ENCODE peak calls at places on chromosome 14, in seven cellular contexts. One of them, this sample, is unnamed.

GRCh38 chr14:50943943-50944646 is at the start of gene PYGL:
- DNase-seq in mammary epithelial cell: peak; percentile 75
- DNase-seq in HCT116: peak; percentile 43
- DNase-seq in HepG2: peak; percentile 55
- DNase-seq in fibroblast of lung: peak; percentile 60
- DNase-seq in endothelial cell of umbilical vein: peak; percentile 57
- DNase-seq in neural progenitor cell: peak; percentile 89
- DNase-seq in this sample: peak; percentile 88

GRCh38 chr14:87992720-87993484 is at the start of gene GALC:
- DNase-seq in mammary epithelial cell: peak; percentile 75
- DNase-seq in HCT116: no peak
- DNase-seq in HepG2: no peak
- DNase-seq in fibroblast of lung: peak; percentile 90
- DNase-seq in endothelial cell of umbilical vein: peak; percentile 94
- DNase-seq in neural progenitor cell: peak; percentile 96
- DNase-seq in this sample: no peak

GRCh38 chr14:36580856-36581831 is 1.3 kb downstream of the NKX2-8 start:
- DNase-seq in mammary epithelial cell: peak; percentile 80
- DNase-seq in HCT116: no peak
- DNase-seq in HepG2: no peak
- DNase-seq in fibroblast of lung: peak; percentile 15
- DNase-seq in endothelial cell of umbilical vein: peak; percentile 22
- DNase-seq in neural progenitor cell: peak; percentile 83
- DNase-seq in this sample: peak; percentile 48

GRCh38 chr14:32136027-32136825 is 59.1 kb downstream of the ARHGAP5 start:
- DNase-seq in mammary epithelial cell: no peak
- DNase-seq in HCT116: no peak
- DNase-seq in HepG2: no peak
- DNase-seq in fibroblast of lung: no peak
- DNase-seq in endothelial cell of umbilical vein: no peak
- DNase-seq in neural progenitor cell: no peak
- DNase-seq in this sample: no peak

GRCh38 chr14:91063119-91063518 is 2.7 kb upstream of the RPS6KA5 start:
- DNase-seq in mammary epithelial cell: peak; percentile 19
- DNase-seq in HCT116: no peak
- DNase-seq in HepG2: peak; percentile 16
- DNase-seq in fibroblast of lung: no peak
- DNase-seq in endothelial cell of umbilical vein: no peak
- DNase-seq in neural progenitor cell: no peak
- DNase-seq in this sample: peak; percentile 18

GRCh38 chr14:73945159-73945670 is 4.7 kb downstream of the FAM161B start:
- DNase-seq in mammary epithelial cell: no peak
- DNase-seq in HCT116: no peak
- DNase-seq in HepG2: no peak
- DNase-seq in fibroblast of lung: no peak
- DNase-seq in endothelial cell of umbilical vein: no peak
- DNase-seq in neural progenitor cell: no peak
- DNase-seq in this sample: no peak

GRCh38 chr14:44404021-44404420 is 103.1 kb downstream of the FSCB start:
- DNase-seq in mammary epithelial cell: peak; percentile 20
- DNase-seq in HCT116: no peak
- DNase-seq in HepG2: no peak
- DNase-seq in fibroblast of lung: no peak
- DNase-seq in endothelial cell of umbilical vein: no peak
- DNase-seq in neural progenitor cell: no peak
- DNase-seq in this sample: peak; percentile 87

GRCh38 chr14:63282997-63283396 is 35.7 kb downstream of the GPHB5 start:
- DNase-seq in mammary epithelial cell: no peak
- DNase-seq in HCT116: no peak
- DNase-seq in HepG2: no peak
- DNase-seq in fibroblast of lung: peak; percentile 26
- DNase-seq in endothelial cell of umbilical vein: no peak
- DNase-seq in neural progenitor cell: no peak
- DNase-seq in this sample: no peak

GRCh38 chr14:104938436-104938835 is 13.8 kb downstream of the PLD4 start:
- DNase-seq in mammary epithelial cell: no peak
- DNase-seq in HCT116: no peak
- DNase-seq in HepG2: no peak
- DNase-seq in fibroblast of lung: no peak
- DNase-seq in endothelial cell of umbilical vein: no peak
- DNase-seq in neural progenitor cell: no peak
- DNase-seq in this sample: no peak

GRCh38 chr14:101062065-101062450 is 158.5 kb upstream of the RTL1 start:
- DNase-seq in mammary epithelial cell: no peak
- DNase-seq in HCT116: no peak
- DNase-seq in HepG2: no peak
- DNase-seq in fibroblast of lung: no peak
- DNase-seq in endothelial cell of umbilical vein: no peak
- DNase-seq in neural progenitor cell: peak; percentile 13
- DNase-seq in this sample: no peak

GRCh38 chr14:102594514-102595175 is 2.2 kb downstream of the RCOR1 start:
- DNase-seq in mammary epithelial cell: peak; percentile 61
- DNase-seq in HCT116: peak; percentile 63
- DNase-seq in HepG2: peak; percentile 70
- DNase-seq in fibroblast of lung: peak; percentile 74
- DNase-seq in endothelial cell of umbilical vein: peak; percentile 75
- DNase-seq in neural progenitor cell: peak; percentile 65
- DNase-seq in this sample: peak; percentile 79

GRCh38 chr14:102201776-102202175 is 62.1 kb downstream of the WDR20 start:
- DNase-seq in mammary epithelial cell: no peak
- DNase-seq in HCT116: no peak
- DNase-seq in HepG2: no peak
- DNase-seq in fibroblast of lung: no peak
- DNase-seq in endothelial cell of umbilical vein: no peak
- DNase-seq in neural progenitor cell: no peak
- DNase-seq in this sample: no peak

GRCh38 chr14:51398898-51399297 is 158.9 kb downstream of the TMX1 start:
- DNase-seq in mammary epithelial cell: peak; percentile 99
- DNase-seq in HCT116: no peak
- DNase-seq in HepG2: no peak
- DNase-seq in fibroblast of lung: peak; percentile 83
- DNase-seq in endothelial cell of umbilical vein: peak; percentile 72
- DNase-seq in neural progenitor cell: no peak
- DNase-seq in this sample: peak; percentile 99

GRCh38 chr14:83838221-83838620 is 1691.7 kb upstream of the FLRT2 start:
- DNase-seq in mammary epithelial cell: no peak
- DNase-seq in HCT116: no peak
- DNase-seq in HepG2: no peak
- DNase-seq in fibroblast of lung: peak; percentile 12
- DNase-seq in endothelial cell of umbilical vein: no peak
- DNase-seq in neural progenitor cell: no peak
- DNase-seq in this sample: no peak

GRCh38 chr14:90472632-90473031 is 75.8 kb downstream of the CALM1 start:
- DNase-seq in mammary epithelial cell: no peak
- DNase-seq in HCT116: no peak
- DNase-seq in HepG2: no peak
- DNase-seq in fibroblast of lung: no peak
- DNase-seq in endothelial cell of umbilical vein: no peak
- DNase-seq in neural progenitor cell: no peak
- DNase-seq in this sample: no peak

GRCh38 chr14:100381386-100382105 is 58.4 kb downstream of the SLC25A47 start:
- DNase-seq in mammary epithelial cell: no peak
- DNase-seq in HCT116: no peak
- DNase-seq in HepG2: no peak
- DNase-seq in fibroblast of lung: no peak
- DNase-seq in endothelial cell of umbilical vein: no peak
- DNase-seq in neural progenitor cell: peak; percentile 48
- DNase-seq in this sample: no peak

GRCh38 chr14:54763761-54764160 is 138.9 kb downstream of the GCH1 start:
- DNase-seq in mammary epithelial cell: no peak
- DNase-seq in HCT116: no peak
- DNase-seq in HepG2: no peak
- DNase-seq in fibroblast of lung: no peak
- DNase-seq in endothelial cell of umbilical vein: no peak
- DNase-seq in neural progenitor cell: no peak
- DNase-seq in this sample: no peak

GRCh38 chr14:76376001-76376404 is at the start of gene ESRRB:
- DNase-seq in mammary epithelial cell: peak; percentile 11
- DNase-seq in HCT116: peak; percentile 65
- DNase-seq in HepG2: no peak
- DNase-seq in fibroblast of lung: peak; percentile 31
- DNase-seq in endothelial cell of umbilical vein: peak; percentile 9
- DNase-seq in neural progenitor cell: peak; percentile 74
- DNase-seq in this sample: no peak

GRCh38 chr14:73457050-73457934 is 1.1 kb downstream of the NUMB start:
- DNase-seq in mammary epithelial cell: peak; percentile 78
- DNase-seq in HCT116: no peak
- DNase-seq in HepG2: no peak
- DNase-seq in fibroblast of lung: peak; percentile 11
- DNase-seq in endothelial cell of umbilical vein: peak; percentile 43
- DNase-seq in neural progenitor cell: peak; percentile 55
- DNase-seq in this sample: peak; percentile 63

GRCh38 chr14:50003213-50004021 is 110.5 kb downstream of the ARF6 start:
- DNase-seq in mammary epithelial cell: peak; percentile 78
- DNase-seq in HCT116: peak; percentile 65
- DNase-seq in HepG2: peak; percentile 71
- DNase-seq in fibroblast of lung: peak; percentile 59
- DNase-seq in endothelial cell of umbilical vein: peak; percentile 31
- DNase-seq in neural progenitor cell: peak; percentile 47
- DNase-seq in this sample: peak; percentile 89

GRCh38 chr14:72924332-72924731 is 1.9 kb upstream of the DCAF4 start:
- DNase-seq in mammary epithelial cell: no peak
- DNase-seq in HCT116: no peak
- DNase-seq in HepG2: peak; percentile 43
- DNase-seq in fibroblast of lung: no peak
- DNase-seq in endothelial cell of umbilical vein: no peak
- DNase-seq in neural progenitor cell: no peak
- DNase-seq in this sample: peak; percentile 55

GRCh38 chr14:98953544-98954346 is 318.3 kb downstream of the BCL11B start:
- DNase-seq in mammary epithelial cell: peak; percentile 91
- DNase-seq in HCT116: no peak
- DNase-seq in HepG2: no peak
- DNase-seq in fibroblast of lung: peak; percentile 86
- DNase-seq in endothelial cell of umbilical vein: no peak
- DNase-seq in neural progenitor cell: no peak
- DNase-seq in this sample: no peak

GRCh38 chr14:81890020-81890419 is 356.4 kb upstream of the SEL1L start:
- DNase-seq in mammary epithelial cell: no peak
- DNase-seq in HCT116: no peak
- DNase-seq in HepG2: no peak
- DNase-seq in fibroblast of lung: no peak
- DNase-seq in endothelial cell of umbilical vein: no peak
- DNase-seq in neural progenitor cell: no peak
- DNase-seq in this sample: no peak

GRCh38 chr14:93115920-93116675 is at the start of gene ITPK1:
- DNase-seq in mammary epithelial cell: no peak
- DNase-seq in HCT116: no peak
- DNase-seq in HepG2: peak; percentile 24
- DNase-seq in fibroblast of lung: peak; percentile 38
- DNase-seq in endothelial cell of umbilical vein: peak; percentile 31
- DNase-seq in neural progenitor cell: peak; percentile 92
- DNase-seq in this sample: peak; percentile 71

GRCh38 chr14:94129111-94129757 is at the start of gene IFI27L2:
- DNase-seq in mammary epithelial cell: peak; percentile 87
- DNase-seq in HCT116: peak; percentile 59
- DNase-seq in HepG2: peak; percentile 40
- DNase-seq in fibroblast of lung: peak; percentile 74
- DNase-seq in endothelial cell of umbilical vein: peak; percentile 59
- DNase-seq in neural progenitor cell: peak; percentile 94
- DNase-seq in this sample: peak; percentile 57

GRCh38 chr14:80930836-80931389 is 10.6 kb downstream of the CEP128 start:
- DNase-seq in mammary epithelial cell: peak; percentile 96
- DNase-seq in HCT116: no peak
- DNase-seq in HepG2: no peak
- DNase-seq in fibroblast of lung: peak; percentile 69
- DNase-seq in endothelial cell of umbilical vein: no peak
- DNase-seq in neural progenitor cell: no peak
- DNase-seq in this sample: peak; percentile 77

GRCh38 chr14:105093426-105094192 is 28.4 kb upstream of the GPR132 start:
- DNase-seq in mammary epithelial cell: peak; percentile 83
- DNase-seq in HCT116: peak; percentile 77
- DNase-seq in HepG2: peak; percentile 20
- DNase-seq in fibroblast of lung: peak; percentile 61
- DNase-seq in endothelial cell of umbilical vein: peak; percentile 68
- DNase-seq in neural progenitor cell: peak; percentile 94
- DNase-seq in this sample: peak; percentile 80

GRCh38 chr14:27528328-27528727 is 930.5 kb upstream of the NOVA1 start:
- DNase-seq in mammary epithelial cell: no peak
- DNase-seq in HCT116: no peak
- DNase-seq in HepG2: peak; percentile 21
- DNase-seq in fibroblast of lung: peak; percentile 9
- DNase-seq in endothelial cell of umbilical vein: peak; percentile 50
- DNase-seq in neural progenitor cell: peak; percentile 62
- DNase-seq in this sample: peak; percentile 57
- TF ChIP-seq CTCF in mammary epithelial cell: peak; percentile 26
- TF ChIP-seq CTCF in HCT116: no peak
- TF ChIP-seq CTCF in HepG2: peak; percentile 59
- TF ChIP-seq CTCF in fibroblast of lung: no peak
- TF ChIP-seq CTCF in endothelial cell of umbilical vein: peak; percentile 32
- TF ChIP-seq CTCF in neural progenitor cell: peak; percentile 65
- TF ChIP-seq CTCF in this sample: peak; percentile 83

DNA sequence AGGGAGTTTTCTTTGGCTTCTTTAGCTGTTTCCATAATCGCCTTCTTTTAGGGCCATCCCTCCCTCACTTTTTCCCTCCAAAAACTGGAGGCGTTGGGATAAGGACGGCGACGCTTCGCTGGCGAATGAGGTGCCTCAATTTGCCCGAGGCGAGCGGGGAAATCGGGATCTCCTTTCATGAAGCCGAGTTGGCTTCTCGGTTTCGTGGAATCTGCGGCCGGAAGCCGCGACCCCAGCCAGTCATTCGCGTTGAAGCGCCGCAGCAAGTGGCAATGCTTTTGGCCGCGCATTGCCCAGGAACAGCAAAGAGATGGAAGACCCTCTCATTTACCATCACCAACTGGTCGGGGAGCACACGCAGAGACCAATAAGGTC is 8.3 kb upstream of the SIX1 start:
- DNase-seq in mammary epithelial cell: no peak
- DNase-seq in HCT116: no peak
- DNase-seq in HepG2: no peak
- DNase-seq in fibroblast of lung: no peak
- DNase-seq in endothelial cell of umbilical vein: no peak
- DNase-seq in neural progenitor cell: peak; percentile 53
- DNase-seq in this sample: no peak
- H3K9ac ChIP-seq in mammary epithelial cell: no peak overlapping the region
- H3K9ac ChIP-seq in HCT116: no peak overlapping the region
- H3K9ac ChIP-seq in HepG2: peak overlapping the region; percentile 74
- H3K9ac ChIP-seq in fibroblast of lung: peak overlapping the region; percentile 73
- H3K9ac ChIP-seq in endothelial cell of umbilical vein: peak overlapping the region; percentile 57
- H3K9ac ChIP-seq in neural progenitor cell: no peak overlapping the region
- H3K9ac ChIP-seq in this sample: peak overlapping the region; percentile 82

GRCh38 chr14:40271480-40271879 is 839.2 kb upstream of the FBXO33 start:
- DNase-seq in mammary epithelial cell: no peak
- DNase-seq in HCT116: no peak
- DNase-seq in HepG2: no peak
- DNase-seq in fibroblast of lung: no peak
- DNase-seq in endothelial cell of umbilical vein: no peak
- DNase-seq in neural progenitor cell: no peak
- DNase-seq in this sample: peak; percentile 81
- TF ChIP-seq EZH2 in mammary epithelial cell: no peak
- TF ChIP-seq EZH2 in HCT116: no peak
- TF ChIP-seq EZH2 in HepG2: no peak
- TF ChIP-seq EZH2 in fibroblast of lung: no peak
- TF ChIP-seq EZH2 in endothelial cell of umbilical vein: no peak
- TF ChIP-seq EZH2 in neural progenitor cell: no peak
- TF ChIP-seq EZH2 in this sample: no peak

DNA sequence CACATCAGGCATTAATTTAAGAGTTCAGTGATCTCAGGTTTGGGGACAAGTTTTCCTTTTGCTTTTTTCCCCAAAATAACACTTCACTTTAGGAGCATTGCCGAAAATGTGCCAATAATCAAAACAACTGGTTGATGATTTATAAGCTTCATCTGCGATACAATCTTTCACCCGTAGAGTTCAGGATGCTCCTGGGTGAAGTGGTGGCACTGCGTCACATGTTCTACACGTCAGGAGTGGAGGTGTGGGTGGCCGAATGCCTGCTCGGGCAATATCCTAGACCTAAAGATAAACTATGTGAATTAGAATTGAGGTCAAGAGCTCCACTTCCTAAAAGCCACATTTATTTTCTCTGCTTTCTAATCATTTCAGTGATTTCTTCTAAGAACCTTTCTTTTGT is 70.9 kb upstream of the DICER1 start:
- DNase-seq in mammary epithelial cell: no peak
- DNase-seq in HCT116: no peak
- DNase-seq in HepG2: no peak
- DNase-seq in fibroblast of lung: no peak
- DNase-seq in endothelial cell of umbilical vein: no peak
- DNase-seq in neural progenitor cell: no peak
- DNase-seq in this sample: no peak
- TF ChIP-seq CTCF in mammary epithelial cell: no peak
- TF ChIP-seq CTCF in HCT116: no peak
- TF ChIP-seq CTCF in HepG2: no peak
- TF ChIP-seq CTCF in fibroblast of lung: no peak
- TF ChIP-seq CTCF in endothelial cell of umbilical vein: no peak
- TF ChIP-seq CTCF in neural progenitor cell: no peak
- TF ChIP-seq CTCF in this sample: no peak